ENCODE peak calls at places on chromosomes 2 and 18, in nine cellular contexts. D is DMS 273 treated with DMSO at 0.1 percent for 48 hours; Z is nephron progenitor cell; O is EH; R is MCF 10A; Q is AG10803; L is NCI-H748 treated with DMSO at 0.1 percent for 48 hours; K is stimulated activated CD4-positive, alpha-beta T cell treated with anti-CD3 and anti-CD28 coated beads, Interleukin-1b, Interleukin-23, amount 100 ng/mL, for 24 hours; P is NCI-H1436 treated with DMSO at 0.1 percent for 48 hours. S is an unnamed sample.

GRCh38 chr2:234770715-234771141 is 181.1 kb upstream of the SH3BP4 start:
- DNase-seq in D (no peak), Z (no peak), O (no peak), R (no peak), Q (no peak), L (no peak), K (no peak), P (no peak), S (no peak)

GRCh38 chr2:200968162-200968561 is 4.7 kb upstream of the ORC2 start:
- DNase-seq in D (no peak), Z (no peak), O (no peak), R (peak; percentile 56), Q (no peak), L (no peak), K (no peak), P (no peak), S (no peak)

GRCh38 chr2:163558286-163559009 is 177.4 kb downstream of the FIGN start:
- DNase-seq in D (no peak), Z (no peak), O (no peak), R (no peak), Q (no peak), L (no peak), K (no peak), P (no peak), S (no peak)

GRCh38 chr2:84175340-84175739 is 283.7 kb downstream of the SUCLG1 start:
- DNase-seq in D (no peak), Z (no peak), O (no peak), R (no peak), Q (no peak), L (no peak), K (no peak), P (no peak), S (no peak)

GRCh38 chr2:37619230-37619956 is 52.0 kb downstream of the CDC42EP3 start:
- DNase-seq in D (no peak), Z (no peak), O (no peak), R (no peak), Q (no peak), L (no peak), K (no peak), P (no peak), S (no peak)

GRCh38 chr2:39606585-39606984 is 59.1 kb upstream of the TMEM178A start:
- DNase-seq in D (no peak), Z (no peak), O (no peak), R (no peak), Q (no peak), L (no peak), K (no peak), P (no peak), S (no peak)

GRCh38 chr2:31243053-31243452 is 9.1 kb downstream of the EHD3 start:
- DNase-seq in D (no peak), Z (no peak), O (no peak), R (no peak), Q (no peak), L (no peak), K (no peak), P (no peak), S (no peak)

GRCh38 chr18:48161911-48162698 is 231.6 kb upstream of the SMAD2 start:
- DNase-seq in D (no peak), Z (no peak), O (no peak), R (peak; percentile 34), Q (no peak), L (peak; percentile 46), K (no peak), P (no peak), S (no peak)

GRCh38 chr2:151771599-151772358 is 37.5 kb upstream of the NEB start:
- DNase-seq in D (no peak), Z (no peak), O (peak; percentile 87), R (no peak), Q (peak; percentile 82), L (no peak), K (no peak), P (no peak), S (no peak)

GRCh38 chr2:212379103-212379502 is 159.5 kb downstream of the ERBB4 start:
- DNase-seq in D (no peak), Z (no peak), O (no peak), R (no peak), Q (no peak), L (no peak), K (no peak), P (no peak), S (no peak)

GRCh38 chr18:31229829-31230228 is 67.2 kb upstream of the DSC1 start:
- DNase-seq in D (no peak), Z (no peak), O (no peak), R (no peak), Q (no peak), L (no peak), K (no peak), P (no peak), S (no peak)

GRCh38 chr2:189628817-189629552 is 32.3 kb upstream of the ASNSD1 start:
- DNase-seq in D (no peak), Z (no peak), O (no peak), R (no peak), Q (no peak), L (no peak), K (no peak), P (no peak), S (no peak)

GRCh38 chr2:163667064-163667887 is 68.5 kb downstream of the FIGN start:
- DNase-seq in D (no peak), Z (no peak), O (peak; percentile 98), R (peak; percentile 89), Q (peak; percentile 93), L (no peak), K (no peak), P (no peak), S (no peak)

GRCh38 chr18:42174909-42175308 is 219.9 kb downstream of the PIK3C3 start:
- DNase-seq in D (no peak), Z (peak; percentile 50), O (peak; percentile 29), R (peak; percentile 55), Q (peak; percentile 33), L (no peak), K (no peak), P (no peak), S (no peak)

GRCh38 chr2:218145124-218145523 is 19.3 kb downstream of the CXCR2 start:
- DNase-seq in D (no peak), Z (no peak), O (no peak), R (peak; percentile 91), Q (no peak), L (no peak), K (no peak), P (no peak), S (no peak)

GRCh38 chr2:12717988-12718661 is 1.4 kb downstream of the TRIB2 start:
- DNase-seq in D (no peak), Z (peak; percentile 38), O (peak; percentile 48), R (peak; percentile 60), Q (peak; percentile 24), L (peak; percentile 51), K (peak; percentile 18), P (no peak), S (no peak)